ENCODE peak calls at places on chromosome 9, in ten cellular contexts. E, W, X, V, Z, A, F, B, D and U are unnamed samples.

GRCh38 chr9:133907302-133907880 is 84.7 kb downstream of the VAV2 start:
- DNase-seq in E (no peak), W (no peak), X (no peak), V (no peak), Z (no peak), A (no peak), F (no peak), B (no peak), D (no peak), U (no peak)

GRCh38 chr9:122807271-122807900 is 7.5 kb downstream of the OR1K1 start:
- DNase-seq in E (no peak), W (no peak), X (no peak), V (no peak), Z (no peak), A (no peak), F (no peak), B (peak; percentile 81), D (no peak), U (no peak)

GRCh38 chr9:76773051-76773450 is 8.8 kb downstream of the PCA3 start:
- DNase-seq in E (no peak), W (no peak), X (no peak), V (no peak), Z (no peak), A (no peak), F (no peak), B (no peak), D (no peak), U (no peak)

GRCh38 chr9:110579763-110580255 is 268 bp upstream of the SVEP1 start:
- DNase-seq in E (peak; percentile 35), W (peak; percentile 58), X (peak; percentile 80), V (no peak), Z (peak; percentile 36), A (no peak), F (peak; percentile 70), B (no peak), D (peak; percentile 63), U (no peak)

GRCh38 chr9:36974731-36975130 is 59.3 kb downstream of the PAX5 start:
- DNase-seq in E (no peak), W (peak; percentile 42), X (no peak), V (no peak), Z (no peak), A (no peak), F (peak; percentile 55), B (no peak), D (no peak), U (no peak)

GRCh38 chr9:72703574-72703973 is 182.2 kb downstream of the TMC1 start:
- DNase-seq in E (no peak), W (no peak), X (no peak), V (no peak), Z (peak; percentile 26), A (no peak), F (no peak), B (no peak), D (peak; percentile 17), U (no peak)

GRCh38 chr9:97918641-97919040 is 3.7 kb downstream of the TRMO start:
- DNase-seq in E (no peak), W (no peak), X (no peak), V (no peak), Z (no peak), A (no peak), F (no peak), B (no peak), D (no peak), U (no peak)

GRCh38 chr9:19497276-19497675 is 88.5 kb downstream of the ACER2 start:
- DNase-seq in E (no peak), W (no peak), X (no peak), V (no peak), Z (no peak), A (no peak), F (no peak), B (no peak), D (no peak), U (no peak)

GRCh38 chr9:14031015-14031414 is 282.9 kb downstream of the NFIB start:
- DNase-seq in E (no peak), W (peak; percentile 56), X (no peak), V (no peak), Z (no peak), A (no peak), F (peak; percentile 63), B (no peak), D (no peak), U (peak; percentile 51)

GRCh38 chr9:347667-348292 is 133.1 kb downstream of the DOCK8 start:
- DNase-seq in E (peak; percentile 27), W (no peak), X (peak; percentile 31), V (no peak), Z (no peak), A (no peak), F (no peak), B (no peak), D (no peak), U (no peak)

GRCh38 chr9:34380034-34380510 is 3.4 kb upstream of the MYORG start:
- DNase-seq in E (no peak), W (peak; percentile 66), X (no peak), V (no peak), Z (peak; percentile 81), A (no peak), F (no peak), B (no peak), D (peak; percentile 55), U (no peak)

GRCh38 chr9:36632892-36633291 is 60.2 kb downstream of the MELK start:
- DNase-seq in E (peak; percentile 34), W (no peak), X (peak; percentile 32), V (no peak), Z (no peak), A (no peak), F (no peak), B (no peak), D (no peak), U (no peak)

GRCh38 chr9:7097785-7098420 is 340.1 kb downstream of the KDM4C start:
- DNase-seq in E (no peak), W (no peak), X (no peak), V (no peak), Z (no peak), A (no peak), F (no peak), B (no peak), D (no peak), U (no peak)